ENCODE peak calls at places on chromosomes 1 and 21, in five cellular contexts. One of them, this sample, is unnamed.

GRCh38 chr1:63305043-63305442 is 17.3 kb upstream of the FOXD3 start:
- DNase-seq in HFF-Myc: no peak
- DNase-seq in cardiac muscle cell: no peak
- DNase-seq in astrocyte of the spinal cord: no peak
- DNase-seq in foreskin fibroblast: no peak
- DNase-seq in this sample: no peak

GRCh38 chr1:204410764-204411450 is 710 bp downstream of the PPP1R15B start:
- DNase-seq in HFF-Myc: no peak
- DNase-seq in cardiac muscle cell: peak; percentile 61
- DNase-seq in astrocyte of the spinal cord: peak; percentile 58
- DNase-seq in foreskin fibroblast: peak; percentile 70
- DNase-seq in this sample: peak; percentile 72

GRCh38 chr1:175209493-175209921 is 16.9 kb upstream of the KIAA0040 start:
- DNase-seq in HFF-Myc: no peak
- DNase-seq in cardiac muscle cell: no peak
- DNase-seq in astrocyte of the spinal cord: no peak
- DNase-seq in foreskin fibroblast: no peak
- DNase-seq in this sample: no peak

GRCh38 chr1:160406131-160406968 is 6.0 kb downstream of the VANGL2 start:
- DNase-seq in HFF-Myc: no peak
- DNase-seq in cardiac muscle cell: no peak
- DNase-seq in astrocyte of the spinal cord: no peak
- DNase-seq in foreskin fibroblast: no peak
- DNase-seq in this sample: no peak

GRCh38 chr21:29177800-29178199 is 47.4 kb downstream of the MAP3K7CL start:
- DNase-seq in HFF-Myc: no peak
- DNase-seq in cardiac muscle cell: no peak
- DNase-seq in astrocyte of the spinal cord: no peak
- DNase-seq in foreskin fibroblast: no peak
- DNase-seq in this sample: no peak

GRCh38 chr21:45737485-45738166 is 94.1 kb downstream of the PCBP3 start:
- DNase-seq in HFF-Myc: no peak
- DNase-seq in cardiac muscle cell: no peak
- DNase-seq in astrocyte of the spinal cord: no peak
- DNase-seq in foreskin fibroblast: no peak
- DNase-seq in this sample: no peak

GRCh38 chr1:220892086-220892376 is 12.8 kb downstream of the HLX start:
- DNase-seq in HFF-Myc: no peak
- DNase-seq in cardiac muscle cell: no peak
- DNase-seq in astrocyte of the spinal cord: no peak
- DNase-seq in foreskin fibroblast: no peak
- DNase-seq in this sample: no peak

GRCh38 chr1:8963940-8964339 is 18.3 kb downstream of the CA6 start:
- DNase-seq in HFF-Myc: no peak
- DNase-seq in cardiac muscle cell: peak; percentile 25
- DNase-seq in astrocyte of the spinal cord: no peak
- DNase-seq in foreskin fibroblast: no peak
- DNase-seq in this sample: no peak

GRCh38 chr1:206821493-206821892 is 43.9 kb upstream of the IL20 start:
- DNase-seq in HFF-Myc: no peak
- DNase-seq in cardiac muscle cell: no peak
- DNase-seq in astrocyte of the spinal cord: no peak
- DNase-seq in foreskin fibroblast: no peak
- DNase-seq in this sample: no peak

GRCh38 chr1:118291686-118292085 is 106.7 kb upstream of the SPAG17 start:
- DNase-seq in HFF-Myc: no peak
- DNase-seq in cardiac muscle cell: no peak
- DNase-seq in astrocyte of the spinal cord: no peak
- DNase-seq in foreskin fibroblast: no peak
- DNase-seq in this sample: no peak

GRCh38 chr1:117048431-117049133 is 11.5 kb upstream of the TTF2 start:
- DNase-seq in HFF-Myc: no peak
- DNase-seq in cardiac muscle cell: no peak
- DNase-seq in astrocyte of the spinal cord: no peak
- DNase-seq in foreskin fibroblast: no peak
- DNase-seq in this sample: no peak

GRCh38 chr1:156813750-156814570 is 2.7 kb downstream of the SH2D2A start:
- DNase-seq in HFF-Myc: no peak
- DNase-seq in cardiac muscle cell: peak; percentile 65
- DNase-seq in astrocyte of the spinal cord: no peak
- DNase-seq in foreskin fibroblast: peak; percentile 78
- DNase-seq in this sample: peak; percentile 67

GRCh38 chr1:74246266-74246665 is 11.1 kb downstream of the TNNI3K start:
- DNase-seq in HFF-Myc: no peak
- DNase-seq in cardiac muscle cell: no peak
- DNase-seq in astrocyte of the spinal cord: peak; percentile 61
- DNase-seq in foreskin fibroblast: no peak
- DNase-seq in this sample: no peak

GRCh38 chr1:224632921-224633321 is 16.8 kb downstream of the CNIH3 start:
- DNase-seq in HFF-Myc: no peak
- DNase-seq in cardiac muscle cell: peak; percentile 65
- DNase-seq in astrocyte of the spinal cord: peak; percentile 64
- DNase-seq in foreskin fibroblast: no peak
- DNase-seq in this sample: peak; percentile 47

GRCh38 chr1:70277875-70278274 is 56.7 kb downstream of the SRSF11 start:
- DNase-seq in HFF-Myc: no peak
- DNase-seq in cardiac muscle cell: no peak
- DNase-seq in astrocyte of the spinal cord: no peak
- DNase-seq in foreskin fibroblast: no peak
- DNase-seq in this sample: no peak

GRCh38 chr1:39107891-39108290 is 81.7 kb downstream of the NDUFS5 start:
- DNase-seq in HFF-Myc: no peak
- DNase-seq in cardiac muscle cell: no peak
- DNase-seq in astrocyte of the spinal cord: no peak
- DNase-seq in foreskin fibroblast: no peak
- DNase-seq in this sample: no peak

GRCh38 chr1:223759273-223759672 is 46.9 kb downstream of the CAPN2 start:
- DNase-seq in HFF-Myc: no peak
- DNase-seq in cardiac muscle cell: no peak
- DNase-seq in astrocyte of the spinal cord: no peak
- DNase-seq in foreskin fibroblast: no peak
- DNase-seq in this sample: no peak

GRCh38 chr1:90850925-90851710 is 134.0 kb upstream of the BARHL2 start:
- DNase-seq in HFF-Myc: peak; percentile 14
- DNase-seq in cardiac muscle cell: peak; percentile 88
- DNase-seq in astrocyte of the spinal cord: peak; percentile 66
- DNase-seq in foreskin fibroblast: peak; percentile 90
- DNase-seq in this sample: peak; percentile 76

GRCh38 chr1:40634901-40635655 is 30.4 kb downstream of the RIMS3 start:
- DNase-seq in HFF-Myc: no peak
- DNase-seq in cardiac muscle cell: no peak
- DNase-seq in astrocyte of the spinal cord: peak; percentile 10
- DNase-seq in foreskin fibroblast: peak; percentile 27
- DNase-seq in this sample: no peak

GRCh38 chr21:38938343-38938742 is 132.6 kb downstream of the ETS2 start:
- DNase-seq in HFF-Myc: no peak
- DNase-seq in cardiac muscle cell: peak; percentile 46
- DNase-seq in astrocyte of the spinal cord: no peak
- DNase-seq in foreskin fibroblast: no peak
- DNase-seq in this sample: peak; percentile 34

GRCh38 chr1:36369472-36369871 is 16.3 kb downstream of the STK40 start:
- DNase-seq in HFF-Myc: no peak
- DNase-seq in cardiac muscle cell: no peak
- DNase-seq in astrocyte of the spinal cord: no peak
- DNase-seq in foreskin fibroblast: no peak
- DNase-seq in this sample: no peak

GRCh38 chr1:23185381-23185780 is 16.7 kb upstream of the LUZP1 start:
- DNase-seq in HFF-Myc: no peak
- DNase-seq in cardiac muscle cell: no peak
- DNase-seq in astrocyte of the spinal cord: no peak
- DNase-seq in foreskin fibroblast: no peak
- DNase-seq in this sample: no peak

GRCh38 chr1:82227696-82228095 is 427.0 kb downstream of the ADGRL2 start:
- DNase-seq in HFF-Myc: no peak
- DNase-seq in cardiac muscle cell: peak; percentile 80
- DNase-seq in astrocyte of the spinal cord: peak; percentile 40
- DNase-seq in foreskin fibroblast: peak; percentile 70
- DNase-seq in this sample: no peak

GRCh38 chr1:2801535-2802291 is at the start of gene TTC34:
- DNase-seq in HFF-Myc: no peak
- DNase-seq in cardiac muscle cell: no peak
- DNase-seq in astrocyte of the spinal cord: no peak
- DNase-seq in foreskin fibroblast: no peak
- DNase-seq in this sample: no peak

GRCh38 chr1:27503961-27504587 is 14.1 kb upstream of the WASF2 start:
- DNase-seq in HFF-Myc: no peak
- DNase-seq in cardiac muscle cell: peak; percentile 78
- DNase-seq in astrocyte of the spinal cord: no peak
- DNase-seq in foreskin fibroblast: peak; percentile 81
- DNase-seq in this sample: no peak

GRCh38 chr1:87131809-87132663 is 196.6 kb upstream of the LMO4 start:
- DNase-seq in HFF-Myc: no peak
- DNase-seq in cardiac muscle cell: peak; percentile 90
- DNase-seq in astrocyte of the spinal cord: peak; percentile 79
- DNase-seq in foreskin fibroblast: peak; percentile 90
- DNase-seq in this sample: peak; percentile 78

GRCh38 chr1:3504823-3505155 is 50.3 kb downstream of the ARHGEF16 start:
- DNase-seq in HFF-Myc: no peak
- DNase-seq in cardiac muscle cell: no peak
- DNase-seq in astrocyte of the spinal cord: no peak
- DNase-seq in foreskin fibroblast: no peak
- DNase-seq in this sample: no peak

GRCh38 chr1:30920827-30921226 is 12.3 kb upstream of the SDC3 start:
- DNase-seq in HFF-Myc: no peak
- DNase-seq in cardiac muscle cell: no peak
- DNase-seq in astrocyte of the spinal cord: no peak
- DNase-seq in foreskin fibroblast: peak; percentile 77
- DNase-seq in this sample: peak; percentile 34

DNA sequence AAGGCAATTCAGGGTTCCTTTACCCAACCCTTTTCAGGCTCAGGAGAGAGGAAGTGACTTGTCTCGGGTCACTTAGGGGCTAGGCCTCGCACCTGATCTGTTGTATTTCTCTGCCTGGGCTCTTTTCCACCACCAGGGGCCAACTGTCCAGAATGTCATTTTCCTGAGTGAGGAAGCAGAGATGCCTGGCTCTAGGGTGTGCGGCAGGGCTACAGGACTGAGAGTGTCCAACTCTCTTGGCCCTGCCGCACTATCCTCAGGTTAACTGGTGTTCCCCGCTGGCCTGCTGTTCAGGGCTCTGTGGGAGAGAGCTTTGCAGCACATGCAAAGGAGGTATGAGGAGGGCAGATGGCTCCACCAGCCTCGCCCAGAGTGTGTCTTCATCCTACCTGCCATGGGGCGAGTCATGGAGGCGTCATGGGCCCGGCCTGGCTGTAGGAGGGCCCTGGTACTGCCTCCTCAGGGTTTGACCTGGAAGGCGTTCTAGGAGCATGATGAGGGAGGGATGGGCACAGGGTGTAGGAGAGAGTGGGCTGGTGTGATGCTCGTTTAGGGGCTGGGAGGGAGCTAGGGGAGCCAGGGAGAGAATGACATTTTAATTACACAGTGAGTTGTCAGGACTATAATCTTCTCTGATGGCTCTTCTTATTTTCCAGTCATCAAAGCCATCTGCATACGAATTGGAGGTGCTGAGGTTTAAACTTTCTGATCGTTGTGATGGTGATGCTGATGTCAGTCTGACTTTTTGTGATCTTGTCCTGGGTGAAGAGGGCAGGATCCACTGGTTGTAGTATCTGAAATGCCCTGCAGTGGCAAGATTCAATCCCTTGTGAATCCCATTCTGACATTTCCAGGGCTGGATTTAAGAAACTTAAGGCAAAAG is 128.4 kb downstream of the NOS1AP start:
- DNase-seq in HFF-Myc: no peak
- DNase-seq in cardiac muscle cell: no peak
- DNase-seq in astrocyte of the spinal cord: no peak
- DNase-seq in foreskin fibroblast: no peak
- DNase-seq in this sample: no peak
- TF ChIP-seq CTCF in HFF-Myc: no peak
- TF ChIP-seq CTCF in cardiac muscle cell: no peak
- TF ChIP-seq CTCF in astrocyte of the spinal cord: no peak
- TF ChIP-seq CTCF in foreskin fibroblast: no peak
- TF ChIP-seq CTCF in this sample: no peak

DNA sequence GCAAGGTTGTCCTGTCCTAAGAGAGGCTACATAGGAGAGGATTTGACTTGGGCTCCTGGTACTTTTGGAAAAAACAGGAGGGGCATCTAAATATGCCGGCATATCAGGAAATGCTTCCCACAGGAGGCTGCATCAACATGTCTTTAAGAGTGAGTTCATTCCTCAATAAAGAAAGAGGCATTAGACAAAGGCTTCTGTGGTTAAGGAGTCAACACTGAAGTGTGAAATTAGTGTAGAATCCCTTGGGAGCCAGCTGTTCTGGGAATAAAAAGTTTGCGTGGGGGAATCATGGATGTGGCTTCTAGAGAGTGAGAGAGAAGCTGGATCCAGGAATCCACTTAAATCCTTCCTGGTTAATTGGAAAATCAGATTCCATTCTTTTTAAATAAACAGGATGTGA is 69.5 kb downstream of the DNM3 start:
- DNase-seq in HFF-Myc: no peak
- DNase-seq in cardiac muscle cell: no peak
- DNase-seq in astrocyte of the spinal cord: no peak
- DNase-seq in foreskin fibroblast: no peak
- DNase-seq in this sample: no peak
- H3K4me3 ChIP-seq in HFF-Myc: no peak overlapping the region
- H3K4me3 ChIP-seq in cardiac muscle cell: no peak overlapping the region
- H3K4me3 ChIP-seq in astrocyte of the spinal cord: no peak overlapping the region
- H3K4me3 ChIP-seq in foreskin fibroblast: no peak overlapping the region
- H3K4me3 ChIP-seq in this sample: no peak overlapping the region

GRCh38 chr1:34235594-34235993 is 58.9 kb downstream of the C1orf94 start:
- DNase-seq in HFF-Myc: no peak
- DNase-seq in cardiac muscle cell: no peak
- DNase-seq in astrocyte of the spinal cord: no peak
- DNase-seq in foreskin fibroblast: no peak
- DNase-seq in this sample: no peak
- TF ChIP-seq CTCF in HFF-Myc: no peak
- TF ChIP-seq CTCF in cardiac muscle cell: no peak
- TF ChIP-seq CTCF in astrocyte of the spinal cord: no peak
- TF ChIP-seq CTCF in foreskin fibroblast: no peak
- TF ChIP-seq CTCF in this sample: no peak

DNA sequence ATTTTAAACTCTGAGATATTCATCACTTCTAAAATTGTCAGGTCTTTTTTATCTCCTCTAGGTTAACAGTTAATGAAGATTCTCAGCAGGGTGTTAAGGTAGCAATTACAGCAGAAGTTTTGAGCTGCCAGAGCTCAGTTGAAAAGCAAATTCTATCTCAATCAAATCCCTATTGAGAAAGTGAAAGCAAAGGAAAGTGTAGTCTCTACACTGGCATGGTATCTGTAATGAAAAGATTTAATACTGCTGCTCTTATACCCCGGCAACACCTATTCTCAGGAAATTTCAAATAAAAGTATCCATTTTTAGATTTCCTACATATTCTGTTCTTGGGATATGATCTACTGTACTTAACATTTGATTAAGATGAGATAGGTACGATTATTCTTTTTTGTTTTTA is 913.5 kb downstream of the MRPL39 start:
- DNase-seq in HFF-Myc: no peak
- DNase-seq in cardiac muscle cell: no peak
- DNase-seq in astrocyte of the spinal cord: peak; percentile 35
- DNase-seq in foreskin fibroblast: no peak
- DNase-seq in this sample: no peak
- H3K4me3 ChIP-seq in HFF-Myc: no peak overlapping the region
- H3K4me3 ChIP-seq in cardiac muscle cell: no peak overlapping the region
- H3K4me3 ChIP-seq in astrocyte of the spinal cord: peak overlapping the region; percentile 24
- H3K4me3 ChIP-seq in foreskin fibroblast: no peak overlapping the region
- H3K4me3 ChIP-seq in this sample: no peak overlapping the region